ENCODE peak calls at places on chromosome 1, in ten cellular contexts. N is mucosa of descending colon, G is left ventricle myocardium inferior, Y is tibial artery, S is adrenal gland, F is fibroblast of lung, I is psoas muscle, Z is esophagus squamous epithelium, A is BJ, W is Peyer's patch. V is an unnamed sample.
A peak's percentile ranks its signal among the peaks of the same experiment; 100 is the strongest.

GRCh38 chr1:6770727-6771567 is 14.3 kb upstream of the CAMTA1 start:
- DNase-seq in N (no peak), G (no peak), Y (no peak), S (peak; percentile 25), F (peak; percentile 21), I (no peak), Z (no peak), A (peak; percentile 27), W (no peak), V (no peak)

GRCh38 chr1:36882536-36883285 is 151.6 kb downstream of the GRIK3 start:
- DNase-seq in N (no peak), G (no peak), Y (no peak), S (no peak), F (no peak), I (no peak), Z (no peak), A (no peak), W (no peak), V (peak; percentile 37)

GRCh38 chr1:54326577-54327385 is 79.4 kb downstream of the SSBP3 start:
- DNase-seq in N (no peak), G (no peak), Y (no peak), S (no peak), F (peak; percentile 26), I (no peak), Z (no peak), A (no peak), W (no peak), V (no peak)

GRCh38 chr1:25833158-25833557 is 13.4 kb downstream of the MTFR1L start:
- DNase-seq in N (no peak), G (no peak), Y (no peak), S (no peak), F (no peak), I (no peak), Z (no peak), A (no peak), W (no peak), V (no peak)

GRCh38 chr1:207454046-207454964 is at the start of gene CR2:
- DNase-seq in N (peak; percentile 82), G (peak; percentile 16), Y (peak; percentile 20), S (peak; percentile 16), F (no peak), I (peak; percentile 19), Z (peak; percentile 2), A (no peak), W (peak; percentile 59), V (peak; percentile 73)

GRCh38 chr1:90189889-90190288 is 195.0 kb downstream of the ZNF326 start:
- DNase-seq in N (no peak), G (no peak), Y (no peak), S (no peak), F (no peak), I (no peak), Z (no peak), A (no peak), W (no peak), V (no peak)

GRCh38 chr1:48776400-48777218 is at the start of gene BEND5:
- DNase-seq in N (peak; percentile 60), G (peak; percentile 46), Y (peak; percentile 31), S (peak; percentile 77), F (peak; percentile 65), I (peak; percentile 58), Z (no peak), A (no peak), W (peak; percentile 54), V (peak; percentile 24)

GRCh38 chr1:31476891-31477846 is 64.2 kb downstream of the SERINC2 start:
- DNase-seq in N (no peak), G (no peak), Y (no peak), S (no peak), F (no peak), I (no peak), Z (no peak), A (no peak), W (no peak), V (no peak)

GRCh38 chr1:93132638-93133037 is 47.6 kb downstream of the TMED5 start:
- DNase-seq in N (no peak), G (no peak), Y (no peak), S (no peak), F (no peak), I (no peak), Z (no peak), A (no peak), W (no peak), V (no peak)

GRCh38 chr1:101723415-101723814 is 273.3 kb downstream of the OLFM3 start:
- DNase-seq in N (no peak), G (no peak), Y (no peak), S (no peak), F (no peak), I (no peak), Z (no peak), A (no peak), W (no peak), V (no peak)

GRCh38 chr1:19110266-19110927 is 99.7 kb downstream of the UBR4 start:
- DNase-seq in N (no peak), G (no peak), Y (no peak), S (no peak), F (no peak), I (no peak), Z (no peak), A (no peak), W (no peak), V (no peak)

GRCh38 chr1:19113362-19114092 is 96.5 kb downstream of the UBR4 start:
- DNase-seq in N (no peak), G (no peak), Y (no peak), S (no peak), F (peak; percentile 19), I (no peak), Z (no peak), A (no peak), W (no peak), V (peak; percentile 8)

GRCh38 chr1:19115082-19115808 is 94.8 kb downstream of the UBR4 start:
- DNase-seq in N (no peak), G (no peak), Y (no peak), S (no peak), F (no peak), I (no peak), Z (no peak), A (no peak), W (no peak), V (no peak)

DNA sequence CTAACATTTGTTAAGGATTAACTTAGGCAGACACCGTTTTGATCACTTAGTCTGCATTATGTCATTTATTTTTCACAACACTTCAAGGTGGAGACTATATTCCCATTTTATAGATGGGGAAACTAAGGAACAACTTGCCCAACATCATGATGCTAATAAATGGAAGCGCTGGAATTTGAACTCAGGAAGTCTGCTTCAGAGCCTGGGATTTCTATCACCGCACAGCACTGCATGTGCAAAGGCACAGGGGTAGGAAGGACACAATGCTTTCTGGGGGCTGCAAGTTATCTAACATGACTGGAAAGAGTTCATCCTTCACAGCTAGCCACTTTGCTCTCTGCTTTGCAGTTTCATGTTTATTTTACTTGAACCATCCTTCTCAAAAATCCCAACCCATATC is 100.5 kb downstream of the UBR4 start:
- DNase-seq in N (no peak), G (no peak), Y (no peak), S (no peak), F (no peak), I (no peak), Z (no peak), A (no peak), W (no peak), V (no peak)
- H3K36me3 ChIP-seq in N (peaks cover 36% of the 10 kb centered on the region), G (peaks cover 98% of the 10 kb centered on the region), Y (peaks cover 91% of the 10 kb centered on the region), S (peaks cover 100% of the 10 kb centered on the region), F (peaks cover 46% of the 10 kb centered on the region), I (peaks cover 100% of the 10 kb centered on the region), Z (peaks cover 73% of the 10 kb centered on the region), A (peaks cover 52% of the 10 kb centered on the region), W (no peaks in the 10 kb centered on the region), V (peaks cover 94% of the 10 kb centered on the region)

GRCh38 chr1:159197767-159198557 is 6.7 kb upstream of the ACKR1 start:
- DNase-seq in N (no peak), G (peak; percentile 25), Y (peak; percentile 83), S (peak; percentile 80), F (peak; percentile 75), I (peak; percentile 44), Z (no peak), A (peak; percentile 6), W (peak; percentile 55), V (no peak)

GRCh38 chr1:159199901-159200300 is 4.8 kb upstream of the ACKR1 start:
- DNase-seq in N (no peak), G (no peak), Y (no peak), S (no peak), F (no peak), I (no peak), Z (no peak), A (no peak), W (no peak), V (no peak)

GRCh38 chr1:159200759-159201158 is 3.9 kb upstream of the ACKR1 start:
- DNase-seq in N (no peak), G (no peak), Y (no peak), S (no peak), F (no peak), I (no peak), Z (no peak), A (no peak), W (no peak), V (no peak)

DNA sequence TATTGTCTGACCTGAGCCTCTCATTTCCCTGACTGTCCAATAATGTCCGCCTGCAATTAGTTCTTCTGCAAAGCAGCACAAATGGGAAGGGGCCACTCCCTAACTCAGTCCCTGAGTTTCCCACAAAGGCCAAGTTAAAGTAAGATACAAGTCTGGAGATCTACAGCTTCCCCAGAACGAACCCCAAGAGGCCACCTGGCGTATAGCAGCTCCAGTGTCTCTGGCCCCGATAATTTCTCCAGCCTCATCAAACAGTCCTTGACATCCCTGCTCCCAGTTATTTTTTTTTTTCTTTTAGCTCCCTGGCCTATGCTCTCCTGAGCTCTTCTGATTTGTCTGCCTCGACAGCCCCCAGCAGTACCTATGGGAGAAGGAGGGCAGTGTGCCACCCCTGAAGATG is 8.1 kb upstream of the ACKR1 start:
- DNase-seq in N (no peak), G (no peak), Y (no peak), S (no peak), F (no peak), I (no peak), Z (no peak), A (no peak), W (no peak), V (no peak)
- TF ChIP-seq CTCF in N (no peak), G (no peak), Y (no peak), S (no peak), F (no peak), I (peak; percentile 9), Z (no peak), A (no peak), W (no peak), V (no peak)

DNA sequence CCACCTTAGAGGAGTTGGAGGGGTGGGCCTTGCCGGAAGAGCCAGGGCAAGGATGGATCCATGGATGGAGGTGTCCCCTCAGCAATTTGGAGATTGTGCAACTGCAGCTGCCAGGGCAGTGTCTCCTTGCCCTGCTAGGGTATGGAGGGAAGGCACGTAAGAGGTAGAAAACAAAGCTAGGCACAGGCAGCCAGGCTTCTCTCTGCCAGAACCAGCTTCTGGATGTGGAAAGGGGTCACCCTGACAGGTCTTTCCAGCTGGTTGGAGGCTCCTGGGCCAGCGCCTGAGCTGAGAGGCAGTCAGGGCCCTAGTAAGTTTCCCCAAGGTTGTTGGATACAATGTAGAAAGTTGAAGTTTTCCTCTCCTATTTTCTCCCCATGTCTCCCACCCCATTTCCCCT is 15.2 kb upstream of the SLC25A34 start:
- DNase-seq in N (no peak), G (no peak), Y (no peak), S (no peak), F (no peak), I (no peak), Z (no peak), A (no peak), W (no peak), V (no peak)
- H3K36me3 ChIP-seq in N (no peaks in the 10 kb centered on the region), G (peaks cover 90% of the 10 kb centered on the region), Y (peaks cover 51% of the 10 kb centered on the region), S (peaks cover 87% of the 10 kb centered on the region), F (peaks cover 31% of the 10 kb centered on the region), I (peaks cover 94% of the 10 kb centered on the region), Z (peaks cover 42% of the 10 kb centered on the region), A (peaks cover 43% of the 10 kb centered on the region), W (no peaks in the 10 kb centered on the region), V (peaks cover 48% of the 10 kb centered on the region)

GRCh38 chr1:17488977-17489739 is 49.7 kb upstream of the RCC2 start:
- DNase-seq in N (no peak), G (no peak), Y (no peak), S (no peak), F (peak; percentile 59), I (no peak), Z (no peak), A (no peak), W (no peak), V (no peak)
- TF ChIP-seq CTCF in N (no peak), G (no peak), Y (no peak), S (no peak), F (no peak), I (no peak), Z (no peak), A (no peak), W (no peak), V (no peak)

V was measured in CD8-positive, alpha-beta T cell.